ENCODE peak calls at places on chromosome 18, in six cellular contexts. Q, P, K, O, W and T are unnamed samples.

GRCh38 chr18:58838946-58839345 is 25.7 kb upstream of the ZNF532 start:
- DNase-seq in Q (no peak), P (no peak), K (no peak), O (no peak), W (no peak), T (no peak)

GRCh38 chr18:6315556-6316331 is 99.0 kb downstream of the L3MBTL4 start:
- DNase-seq in Q (no peak), P (no peak), K (no peak), O (no peak), W (no peak), T (no peak)

GRCh38 chr18:78678318-78678695 is 301.3 kb upstream of the SALL3 start:
- DNase-seq in Q (no peak), P (no peak), K (no peak), O (no peak), W (no peak), T (no peak)

GRCh38 chr18:5452943-5453342 is 90.9 kb downstream of the EPB41L3 start:
- DNase-seq in Q (no peak), P (no peak), K (no peak), O (no peak), W (no peak), T (no peak)

GRCh38 chr18:839224-840079 is 27.4 kb upstream of the YES1 start:
- DNase-seq in Q (peak; percentile 100), P (peak; percentile 65), K (peak; percentile 64), O (peak; percentile 44), W (peak; percentile 50), T (peak; percentile 55)

GRCh38 chr18:21064347-21064746 is 47.3 kb downstream of the ROCK1 start:
- DNase-seq in Q (no peak), P (no peak), K (no peak), O (no peak), W (peak; percentile 36), T (no peak)

GRCh38 chr18:11034816-11035215 is 114.6 kb downstream of the PIEZO2 start:
- DNase-seq in Q (no peak), P (no peak), K (no peak), O (no peak), W (no peak), T (no peak)

GRCh38 chr18:27787543-27787942 is 389.4 kb downstream of the CDH2 start:
- DNase-seq in Q (no peak), P (no peak), K (no peak), O (no peak), W (no peak), T (no peak)

GRCh38 chr18:3029215-3029972 is 16.4 kb upstream of the LPIN2 start:
- DNase-seq in Q (no peak), P (no peak), K (no peak), O (no peak), W (no peak), T (no peak)

GRCh38 chr18:57430983-57431382 is 4.2 kb upstream of the ONECUT2 start:
- DNase-seq in Q (no peak), P (no peak), K (no peak), O (no peak), W (no peak), T (no peak)

GRCh38 chr18:58863539-58864145 is 1.0 kb upstream of the ZNF532 start:
- DNase-seq in Q (peak; percentile 68), P (no peak), K (no peak), O (peak; percentile 32), W (no peak), T (no peak)

GRCh38 chr18:51153659-51154371 is 43.7 kb downstream of the MEX3C start:
- DNase-seq in Q (peak; percentile 81), P (peak; percentile 25), K (no peak), O (no peak), W (no peak), T (no peak)

GRCh38 chr18:33959609-33960008 is 265.1 kb downstream of the NOL4 start:
- DNase-seq in Q (no peak), P (no peak), K (no peak), O (no peak), W (no peak), T (no peak)

GRCh38 chr18:22171263-22171838 is 2.0 kb downstream of the GATA6 start:
- DNase-seq in Q (no peak), P (no peak), K (no peak), O (no peak), W (no peak), T (no peak)